ENCODE peak calls at places on chromosomes 6 and 20, in four cellular contexts. J, X, B and R are unnamed samples.

GRCh38 chr6:149855741-149856140 is 8.4 kb downstream of the LRP11 start:
- DNase-seq in J (no peak), X (no peak), B (no peak), R (no peak)

GRCh38 chr6:43579171-43579570 is 3.2 kb downstream of the POLH start:
- DNase-seq in J (no peak), X (peak), B (no peak), R (no peak)

GRCh38 chr6:137203256-137203655 is 15.9 kb downstream of the IFNGR1 start:
- DNase-seq in J (no peak), X (no peak), B (no peak), R (no peak)

GRCh38 chr6:41334482-41335023 is 855 bp upstream of the NCR2 start:
- DNase-seq in J (no peak), X (no peak), B (no peak), R (no peak)

GRCh38 chr6:85459224-85459901 is 9.5 kb downstream of the NT5E start:
- DNase-seq in J (no peak), X (peak), B (no peak), R (no peak)

GRCh38 chr20:62303049-62303326 is 191 bp downstream of the ADRM1 start:
- DNase-seq in J (no peak), X (no peak), B (no peak), R (no peak)

GRCh38 chr20:33829636-33830035 is 18.5 kb downstream of the CHMP4B start:
- DNase-seq in J (no peak), X (no peak), B (no peak), R (no peak)

GRCh38 chr6:14985366-14985765 is 260.5 kb upstream of the JARID2 start:
- DNase-seq in J (no peak), X (no peak), B (no peak), R (no peak)

GRCh38 chr6:89984926-89985743 is 90.9 kb downstream of the GJA10 start:
- DNase-seq in J (no peak), X (peak), B (no peak), R (no peak)

GRCh38 chr6:148825492-148825891 is 78.7 kb downstream of the UST start:
- DNase-seq in J (no peak), X (no peak), B (no peak), R (no peak)

GRCh38 chr6:148472495-148473105 is 130.0 kb downstream of the SASH1 start:
- DNase-seq in J (no peak), X (no peak), B (no peak), R (no peak)

GRCh38 chr6:106512958-106513480 is 116.3 kb downstream of the RTN4IP1 start:
- DNase-seq in J (no peak), X (no peak), B (no peak), R (no peak)

GRCh38 chr6:28719275-28719940 is 193.7 kb downstream of the GPX5 start:
- DNase-seq in J (peak), X (peak), B (no peak), R (peak)

GRCh38 chr20:57566803-57567459 is 6.0 kb downstream of the PCK1 start:
- DNase-seq in J (no peak), X (no peak), B (no peak), R (no peak)

GRCh38 chr6:2921520-2922115 is 18.5 kb upstream of the SERPINB9 start:
- DNase-seq in J (peak), X (no peak), B (no peak), R (no peak)

GRCh38 chr6:52574709-52575489 is 2.0 kb downstream of the TRAM2 start:
- DNase-seq in J (no peak), X (no peak), B (no peak), R (no peak)

GRCh38 chr6:122818866-122819265 is 29.8 kb downstream of the SMPDL3A start:
- DNase-seq in J (no peak), X (no peak), B (no peak), R (no peak)

GRCh38 chr6:167401525-167402194 is 76.8 kb downstream of the TTLL2 start:
- DNase-seq in J (peak), X (no peak), B (no peak), R (peak)

GRCh38 chr6:95431637-95432228 is 145.6 kb upstream of the MANEA start:
- DNase-seq in J (no peak), X (peak), B (no peak), R (peak)

GRCh38 chr20:62908971-62909791 is 17.1 kb downstream of the DIDO1 start:
- DNase-seq in J (no peak), X (no peak), B (no peak), R (no peak)

GRCh38 chr6:160106701-160107100 is 14.9 kb upstream of the SLC22A1 start:
- DNase-seq in J (no peak), X (no peak), B (no peak), R (no peak)

GRCh38 chr6:16256781-16257180 is 18.4 kb downstream of the GMPR start:
- DNase-seq in J (no peak), X (no peak), B (no peak), R (no peak)

DNA sequence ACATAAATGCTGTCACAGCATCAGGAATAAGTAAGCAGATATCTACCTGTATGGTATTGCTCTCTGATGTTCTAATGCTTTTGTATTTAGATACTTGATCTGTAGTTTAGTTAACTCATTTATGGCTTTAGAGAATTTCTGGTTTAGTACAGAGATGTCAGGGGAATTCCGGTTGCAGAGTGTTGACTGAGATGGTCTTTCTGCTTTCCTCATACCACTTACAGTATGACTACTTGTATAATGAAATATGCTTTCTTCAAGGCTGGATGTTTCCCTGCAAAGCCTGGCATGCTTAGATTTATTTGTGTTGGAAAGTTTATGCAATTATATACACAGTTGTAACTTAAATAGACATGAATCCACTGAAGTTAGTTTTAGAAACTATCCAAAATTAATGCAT is 278.4 kb downstream of the CDH26 start:
- DNase-seq in J (no peak), X (peak), B (no peak), R (no peak)
- H4K5ac ChIP-seq in J (no peak), X (no peak), B (no peak), R (no peak)

DNA sequence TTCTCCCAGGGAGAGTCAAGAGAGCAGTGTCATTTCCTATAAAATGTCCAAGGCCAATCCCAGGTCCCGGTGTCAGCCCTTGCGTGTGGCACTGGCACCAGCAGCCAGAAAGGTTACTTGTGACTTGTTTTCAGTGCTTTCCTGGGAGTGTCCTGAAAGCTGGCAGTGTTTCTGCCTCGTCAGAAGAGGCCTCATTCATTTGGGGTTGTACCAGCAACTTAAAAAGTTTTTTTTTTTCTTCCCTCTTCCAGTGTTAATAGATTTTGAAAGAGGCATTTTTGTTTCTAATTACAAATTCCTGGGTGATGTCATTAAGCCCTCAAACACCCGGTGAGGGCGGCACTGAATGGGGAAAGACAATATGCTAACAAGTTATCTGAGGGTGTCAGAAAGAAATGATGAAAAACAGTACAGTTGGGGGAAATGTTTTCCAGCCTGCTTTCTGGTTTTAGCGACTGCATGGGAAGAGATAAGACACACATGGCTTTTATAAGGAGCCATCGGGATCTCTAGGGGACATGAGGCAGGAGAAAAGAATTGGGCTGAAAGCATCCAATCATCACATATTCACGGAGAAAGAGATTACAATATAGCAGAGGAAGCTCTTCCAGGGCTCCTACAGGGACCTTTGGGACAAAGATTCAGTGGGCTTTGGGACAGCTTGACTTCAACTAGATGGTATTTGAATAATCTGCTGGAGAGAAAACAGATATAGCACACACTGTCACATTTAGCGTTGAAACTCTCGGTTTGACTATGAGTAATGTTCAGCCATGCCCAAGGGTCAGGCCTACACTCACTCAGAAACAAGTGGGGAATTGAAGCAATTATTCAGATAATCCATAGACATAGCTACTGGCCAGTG is 153.0 kb downstream of the BCAS1 start:
- DNase-seq in J (no peak), X (no peak), B (no peak), R (peak)
- H4K5ac ChIP-seq in J (no peak), X (peak), B (no peak), R (peak)

DNA sequence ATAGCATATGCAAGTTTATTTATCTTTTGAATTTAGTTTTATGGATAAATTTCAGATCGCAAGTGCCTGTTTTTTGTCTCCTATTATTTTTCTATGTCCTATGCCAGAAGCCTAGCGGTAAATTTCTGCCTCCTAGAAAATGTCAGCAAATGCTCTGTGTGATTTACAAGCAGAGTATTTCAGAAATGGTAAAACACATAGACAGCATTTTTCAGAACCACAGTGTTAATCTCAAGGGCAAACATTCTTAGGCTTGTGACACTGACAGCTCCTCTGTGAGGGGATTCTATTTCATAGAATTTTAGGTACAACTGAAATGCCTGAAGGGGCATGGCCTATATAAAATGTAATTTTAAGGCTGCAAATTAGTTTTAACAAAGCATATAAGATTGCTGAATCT is 89.9 kb upstream of the PTCHD4 start:
- DNase-seq in J (no peak), X (no peak), B (no peak), R (no peak)
- H4K5ac ChIP-seq in J (no peak), X (no peak), B (no peak), R (no peak)

DNA sequence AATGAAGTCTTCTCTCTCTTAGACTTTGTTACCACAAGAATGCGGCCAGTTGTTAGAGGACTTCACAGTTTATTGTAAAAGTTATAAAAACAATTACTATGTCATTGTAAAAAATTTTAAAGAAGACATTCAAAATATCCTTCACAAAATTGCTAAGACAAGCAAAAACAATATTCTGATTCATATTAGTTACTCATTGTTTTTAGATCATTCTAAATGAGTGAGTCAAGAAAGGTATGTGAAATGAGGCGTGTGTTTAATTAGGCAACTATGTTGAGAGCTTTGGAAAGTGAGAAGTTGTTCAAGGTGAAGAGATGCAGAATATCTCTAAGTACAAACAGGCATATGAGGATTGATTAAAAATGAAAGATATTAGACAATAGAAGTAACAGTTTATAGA is 875.3 kb downstream of the EYS start:
- DNase-seq in J (no peak), X (no peak), B (no peak), R (peak)
- H4K5ac ChIP-seq in J (no peak), X (no peak), B (no peak), R (no peak)

GRCh38 chr20:13644010-13644409 is 5.3 kb upstream of the TASP1 start:
- DNase-seq in J (no peak), X (no peak), B (no peak), R (no peak)

GRCh38 chr20:13650474-13650873 is 11.7 kb upstream of the TASP1 start:
- DNase-seq in J (no peak), X (no peak), B (no peak), R (no peak)

GRCh38 chr20:13649548-13649947 is 10.8 kb upstream of the TASP1 start:
- DNase-seq in J (peak), X (no peak), B (no peak), R (no peak)

GRCh38 chr20:13648291-13648690 is 9.6 kb upstream of the TASP1 start:
- DNase-seq in J (no peak), X (no peak), B (no peak), R (no peak)

GRCh38 chr20:13648872-13649271 is 10.1 kb upstream of the TASP1 start:
- DNase-seq in J (no peak), X (no peak), B (no peak), R (no peak)
- H4K5ac ChIP-seq in J (no peak), X (no peak), B (no peak), R (no peak)

GRCh38 chr20:31859998-31860380 is 10.3 kb downstream of the DUSP15 start:
- DNase-seq in J (no peak), X (no peak), B (no peak), R (no peak)
- H4K5ac ChIP-seq in J (no peak), X (no peak), B (no peak), R (no peak)

GRCh38 chr20:25252226-25252625 is 4.3 kb downstream of the PYGB start:
- DNase-seq in J (no peak), X (no peak), B (no peak), R (no peak)
- H4K5ac ChIP-seq in J (no peak), X (no peak), B (no peak), R (no peak)

GRCh38 chr20:60371456-60371855 is 413.2 kb downstream of the CDH26 start:
- DNase-seq in J (no peak), X (no peak), B (no peak), R (peak)

GRCh38 chr20:60378620-60379019 is 420.4 kb downstream of the CDH26 start:
- DNase-seq in J (no peak), X (no peak), B (no peak), R (no peak)

GRCh38 chr20:60372282-60372681 is 414.1 kb downstream of the CDH26 start:
- DNase-seq in J (no peak), X (no peak), B (no peak), R (no peak)

GRCh38 chr20:60372822-60373221 is 414.6 kb downstream of the CDH26 start:
- DNase-seq in J (no peak), X (no peak), B (no peak), R (no peak)
- H4K5ac ChIP-seq in J (no peak), X (no peak), B (no peak), R (no peak)

GRCh38 chr6:67909354-67909753 is 725.7 kb upstream of the ADGRB3 start:
- DNase-seq in J (no peak), X (no peak), B (no peak), R (no peak)

DNA sequence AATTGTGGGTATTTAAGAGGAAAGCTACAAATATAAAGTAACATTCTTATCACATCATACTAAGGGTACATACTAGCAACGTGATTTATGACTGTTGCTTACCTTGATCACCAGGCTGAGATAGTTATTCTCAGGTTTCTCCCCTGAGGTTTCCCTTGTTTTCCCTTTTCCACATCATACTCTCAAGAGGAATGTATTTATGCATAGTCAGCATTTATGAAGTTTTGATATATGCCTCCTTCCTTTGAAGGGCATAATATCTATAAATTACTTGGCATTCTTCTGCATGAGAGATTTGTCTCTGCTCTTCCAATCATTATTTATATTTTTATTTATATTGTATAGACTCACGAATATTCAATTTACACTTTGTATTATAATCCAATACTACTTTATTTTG is 726.7 kb upstream of the ADGRB3 start:
- DNase-seq in J (no peak), X (no peak), B (no peak), R (no peak)
- H4K5ac ChIP-seq in J (no peak), X (no peak), B (no peak), R (no peak)